ENCODE peak calls at places on chromosomes 11 and 22, in seven cellular contexts. One of them, this sample, is unnamed.

GRCh38 chr11:92707173-92707619 is 262.3 kb upstream of the MTNR1B start:
- DNase-seq in tibial artery: no peak
- DNase-seq in CD8-positive, alpha-beta T cell: no peak
- DNase-seq in WTC11: no peak
- DNase-seq in T-helper 1 cell: no peak
- DNase-seq in RWPE1: peak
- DNase-seq in NT2/D1: no peak
- DNase-seq in this sample: no peak

GRCh38 chr11:70169632-70170031 is 33.5 kb upstream of the FADD start:
- DNase-seq in tibial artery: no peak
- DNase-seq in CD8-positive, alpha-beta T cell: no peak
- DNase-seq in WTC11: no peak
- DNase-seq in T-helper 1 cell: no peak
- DNase-seq in RWPE1: no peak
- DNase-seq in NT2/D1: no peak
- DNase-seq in this sample: no peak

GRCh38 chr11:111846640-111847039 is 24.7 kb downstream of the ALG9 start:
- DNase-seq in tibial artery: no peak
- DNase-seq in CD8-positive, alpha-beta T cell: no peak
- DNase-seq in WTC11: no peak
- DNase-seq in T-helper 1 cell: no peak
- DNase-seq in RWPE1: no peak
- DNase-seq in NT2/D1: no peak
- DNase-seq in this sample: no peak

GRCh38 chr11:11253995-11254394 is 99.1 kb downstream of the CSNK2A3 start:
- DNase-seq in tibial artery: no peak
- DNase-seq in CD8-positive, alpha-beta T cell: no peak
- DNase-seq in WTC11: no peak
- DNase-seq in T-helper 1 cell: no peak
- DNase-seq in RWPE1: no peak
- DNase-seq in NT2/D1: no peak
- DNase-seq in this sample: no peak

GRCh38 chr11:94706211-94706610 is 61.9 kb upstream of the AMOTL1 start:
- DNase-seq in tibial artery: no peak
- DNase-seq in CD8-positive, alpha-beta T cell: no peak
- DNase-seq in WTC11: no peak
- DNase-seq in T-helper 1 cell: no peak
- DNase-seq in RWPE1: peak
- DNase-seq in NT2/D1: no peak
- DNase-seq in this sample: no peak

GRCh38 chr22:27792452-27793165 is 8.9 kb downstream of the MN1 start:
- DNase-seq in tibial artery: no peak
- DNase-seq in CD8-positive, alpha-beta T cell: no peak
- DNase-seq in WTC11: no peak
- DNase-seq in T-helper 1 cell: no peak
- DNase-seq in RWPE1: no peak
- DNase-seq in NT2/D1: no peak
- DNase-seq in this sample: no peak

GRCh38 chr11:112778091-112778889 is 182.9 kb upstream of the NCAM1 start:
- DNase-seq in tibial artery: no peak
- DNase-seq in CD8-positive, alpha-beta T cell: no peak
- DNase-seq in WTC11: no peak
- DNase-seq in T-helper 1 cell: no peak
- DNase-seq in RWPE1: no peak
- DNase-seq in NT2/D1: no peak
- DNase-seq in this sample: no peak

GRCh38 chr11:5476184-5476819 is 12.2 kb upstream of the OR52D1 start:
- DNase-seq in tibial artery: no peak
- DNase-seq in CD8-positive, alpha-beta T cell: no peak
- DNase-seq in WTC11: peak
- DNase-seq in T-helper 1 cell: no peak
- DNase-seq in RWPE1: peak
- DNase-seq in NT2/D1: peak
- DNase-seq in this sample: no peak

GRCh38 chr11:72683782-72684200 is 9.6 kb upstream of the PDE2A start:
- DNase-seq in tibial artery: peak
- DNase-seq in CD8-positive, alpha-beta T cell: peak
- DNase-seq in WTC11: peak
- DNase-seq in T-helper 1 cell: peak
- DNase-seq in RWPE1: peak
- DNase-seq in NT2/D1: no peak
- DNase-seq in this sample: no peak

GRCh38 chr11:116740741-116741140 is 32.0 kb downstream of the BUD13 start:
- DNase-seq in tibial artery: no peak
- DNase-seq in CD8-positive, alpha-beta T cell: no peak
- DNase-seq in WTC11: no peak
- DNase-seq in T-helper 1 cell: no peak
- DNase-seq in RWPE1: no peak
- DNase-seq in NT2/D1: no peak
- DNase-seq in this sample: no peak

GRCh38 chr11:18775492-18776292 is 15.9 kb downstream of the PTPN5 start:
- DNase-seq in tibial artery: no peak
- DNase-seq in CD8-positive, alpha-beta T cell: no peak
- DNase-seq in WTC11: peak
- DNase-seq in T-helper 1 cell: no peak
- DNase-seq in RWPE1: peak
- DNase-seq in NT2/D1: peak
- DNase-seq in this sample: no peak

GRCh38 chr11:2591805-2592204 is 108.0 kb downstream of the KCNQ1OT1 start:
- DNase-seq in tibial artery: no peak
- DNase-seq in CD8-positive, alpha-beta T cell: no peak
- DNase-seq in WTC11: no peak
- DNase-seq in T-helper 1 cell: no peak
- DNase-seq in RWPE1: no peak
- DNase-seq in NT2/D1: no peak
- DNase-seq in this sample: no peak

GRCh38 chr22:20429254-20430100 is 8.1 kb downstream of the SCARF2 start:
- DNase-seq in tibial artery: no peak
- DNase-seq in CD8-positive, alpha-beta T cell: peak
- DNase-seq in WTC11: peak
- DNase-seq in T-helper 1 cell: peak
- DNase-seq in RWPE1: no peak
- DNase-seq in NT2/D1: no peak
- DNase-seq in this sample: no peak

GRCh38 chr11:2513441-2513840 is 68.6 kb downstream of the KCNQ1 start:
- DNase-seq in tibial artery: peak
- DNase-seq in CD8-positive, alpha-beta T cell: no peak
- DNase-seq in WTC11: no peak
- DNase-seq in T-helper 1 cell: no peak
- DNase-seq in RWPE1: no peak
- DNase-seq in NT2/D1: no peak
- DNase-seq in this sample: no peak

GRCh38 chr11:119493712-119494111 is 70.7 kb upstream of the THY1 start:
- DNase-seq in tibial artery: no peak
- DNase-seq in CD8-positive, alpha-beta T cell: no peak
- DNase-seq in WTC11: peak
- DNase-seq in T-helper 1 cell: no peak
- DNase-seq in RWPE1: peak
- DNase-seq in NT2/D1: peak
- DNase-seq in this sample: no peak

GRCh38 chr22:38772624-38772873 is 16.8 kb upstream of the SUN2 start:
- DNase-seq in tibial artery: no peak
- DNase-seq in CD8-positive, alpha-beta T cell: no peak
- DNase-seq in WTC11: no peak
- DNase-seq in T-helper 1 cell: no peak
- DNase-seq in RWPE1: no peak
- DNase-seq in NT2/D1: no peak
- DNase-seq in this sample: no peak

GRCh38 chr22:50178471-50178864 is 7.2 kb upstream of the TRABD start:
- DNase-seq in tibial artery: no peak
- DNase-seq in CD8-positive, alpha-beta T cell: no peak
- DNase-seq in WTC11: no peak
- DNase-seq in T-helper 1 cell: no peak
- DNase-seq in RWPE1: no peak
- DNase-seq in NT2/D1: no peak
- DNase-seq in this sample: no peak

GRCh38 chr11:134511255-134511654 is 99.2 kb upstream of the B3GAT1 start:
- DNase-seq in tibial artery: peak
- DNase-seq in CD8-positive, alpha-beta T cell: no peak
- DNase-seq in WTC11: no peak
- DNase-seq in T-helper 1 cell: no peak
- DNase-seq in RWPE1: no peak
- DNase-seq in NT2/D1: no peak
- DNase-seq in this sample: no peak

GRCh38 chr11:132058211-132058772 is 687.9 kb downstream of the NTM start:
- DNase-seq in tibial artery: peak
- DNase-seq in CD8-positive, alpha-beta T cell: no peak
- DNase-seq in WTC11: no peak
- DNase-seq in T-helper 1 cell: no peak
- DNase-seq in RWPE1: no peak
- DNase-seq in NT2/D1: no peak
- DNase-seq in this sample: no peak

GRCh38 chr11:63670077-63670737 is 969 bp downstream of the ATL3 start:
- DNase-seq in tibial artery: no peak
- DNase-seq in CD8-positive, alpha-beta T cell: no peak
- DNase-seq in WTC11: no peak
- DNase-seq in T-helper 1 cell: no peak
- DNase-seq in RWPE1: no peak
- DNase-seq in NT2/D1: no peak
- DNase-seq in this sample: no peak

GRCh38 chr11:40924915-40925314 is 534.5 kb downstream of the LRRC4C start:
- DNase-seq in tibial artery: no peak
- DNase-seq in CD8-positive, alpha-beta T cell: no peak
- DNase-seq in WTC11: no peak
- DNase-seq in T-helper 1 cell: no peak
- DNase-seq in RWPE1: no peak
- DNase-seq in NT2/D1: no peak
- DNase-seq in this sample: no peak

GRCh38 chr11:122048401-122048800 is 67.6 kb downstream of the BLID start:
- DNase-seq in tibial artery: no peak
- DNase-seq in CD8-positive, alpha-beta T cell: no peak
- DNase-seq in WTC11: no peak
- DNase-seq in T-helper 1 cell: no peak
- DNase-seq in RWPE1: no peak
- DNase-seq in NT2/D1: no peak
- DNase-seq in this sample: no peak

GRCh38 chr11:45094958-45095690 is 51.3 kb upstream of the PRDM11 start:
- DNase-seq in tibial artery: no peak
- DNase-seq in CD8-positive, alpha-beta T cell: no peak
- DNase-seq in WTC11: no peak
- DNase-seq in T-helper 1 cell: no peak
- DNase-seq in RWPE1: no peak
- DNase-seq in NT2/D1: no peak
- DNase-seq in this sample: no peak

GRCh38 chr22:47281126-47282106 is 519.0 kb downstream of the TBC1D22A start:
- DNase-seq in tibial artery: no peak
- DNase-seq in CD8-positive, alpha-beta T cell: no peak
- DNase-seq in WTC11: no peak
- DNase-seq in T-helper 1 cell: no peak
- DNase-seq in RWPE1: peak
- DNase-seq in NT2/D1: no peak
- DNase-seq in this sample: no peak

GRCh38 chr11:104524276-104524675 is 360.3 kb upstream of the PDGFD start:
- DNase-seq in tibial artery: no peak
- DNase-seq in CD8-positive, alpha-beta T cell: no peak
- DNase-seq in WTC11: no peak
- DNase-seq in T-helper 1 cell: no peak
- DNase-seq in RWPE1: no peak
- DNase-seq in NT2/D1: no peak
- DNase-seq in this sample: no peak

GRCh38 chr22:17359501-17359900 is 9.8 kb upstream of the CECR2 start:
- DNase-seq in tibial artery: no peak
- DNase-seq in CD8-positive, alpha-beta T cell: no peak
- DNase-seq in WTC11: no peak
- DNase-seq in T-helper 1 cell: no peak
- DNase-seq in RWPE1: no peak
- DNase-seq in NT2/D1: no peak
- DNase-seq in this sample: no peak

GRCh38 chr11:36534276-36534675 is 24.2 kb upstream of the TRAF6 start:
- DNase-seq in tibial artery: no peak
- DNase-seq in CD8-positive, alpha-beta T cell: no peak
- DNase-seq in WTC11: no peak
- DNase-seq in T-helper 1 cell: no peak
- DNase-seq in RWPE1: no peak
- DNase-seq in NT2/D1: no peak
- DNase-seq in this sample: no peak

GRCh38 chr11:125797641-125798040 is 9.7 kb downstream of the PATE3 start:
- DNase-seq in tibial artery: no peak
- DNase-seq in CD8-positive, alpha-beta T cell: no peak
- DNase-seq in WTC11: peak
- DNase-seq in T-helper 1 cell: no peak
- DNase-seq in RWPE1: no peak
- DNase-seq in NT2/D1: peak
- DNase-seq in this sample: no peak

GRCh38 chr22:28601915-28602314 is 77.7 kb downstream of the TTC28 start:
- DNase-seq in tibial artery: no peak
- DNase-seq in CD8-positive, alpha-beta T cell: no peak
- DNase-seq in WTC11: no peak
- DNase-seq in T-helper 1 cell: no peak
- DNase-seq in RWPE1: no peak
- DNase-seq in NT2/D1: no peak
- DNase-seq in this sample: no peak

GRCh38 chr11:34719303-34719848 is 98.5 kb downstream of the EHF start:
- DNase-seq in tibial artery: no peak
- DNase-seq in CD8-positive, alpha-beta T cell: no peak
- DNase-seq in WTC11: no peak
- DNase-seq in T-helper 1 cell: no peak
- DNase-seq in RWPE1: no peak
- DNase-seq in NT2/D1: no peak
- DNase-seq in this sample: no peak

GRCh38 chr22:27990879-27991278 is 71.8 kb upstream of the PITPNB start:
- DNase-seq in tibial artery: peak
- DNase-seq in CD8-positive, alpha-beta T cell: no peak
- DNase-seq in WTC11: peak
- DNase-seq in T-helper 1 cell: no peak
- DNase-seq in RWPE1: no peak
- DNase-seq in NT2/D1: peak
- DNase-seq in this sample: no peak

GRCh38 chr11:36312593-36312990 is 16.5 kb downstream of the PRR5L start:
- DNase-seq in tibial artery: no peak
- DNase-seq in CD8-positive, alpha-beta T cell: no peak
- DNase-seq in WTC11: no peak
- DNase-seq in T-helper 1 cell: no peak
- DNase-seq in RWPE1: peak
- DNase-seq in NT2/D1: no peak
- DNase-seq in this sample: no peak

GRCh38 chr11:126697937-126698336 is 302.6 kb downstream of the KIRREL3 start:
- DNase-seq in tibial artery: no peak
- DNase-seq in CD8-positive, alpha-beta T cell: no peak
- DNase-seq in WTC11: no peak
- DNase-seq in T-helper 1 cell: no peak
- DNase-seq in RWPE1: no peak
- DNase-seq in NT2/D1: no peak
- DNase-seq in this sample: no peak